ENCODE peak calls at places on chromosomes 7 and 10, in eight cellular contexts. One of them, this sample, is unnamed.

GRCh38 chr7:93442478-93443224 is 131.9 kb downstream of the CALCR start:
- DNase-seq in effector CD4-positive, alpha-beta T cell: peak; percentile 10
- DNase-seq in iris pigment epithelial cell: peak; percentile 43
- DNase-seq in ELR: peak; percentile 53
- DNase-seq in Kasumi-1: peak; percentile 60
- DNase-seq in adrenal gland: peak; percentile 16
- DNase-seq in ovary: no peak
- DNase-seq in NCI-H1105 treated with DMSO at 0.1 percent for 48 hours: peak; percentile 17
- DNase-seq in this sample: peak; percentile 6

GRCh38 chr7:155428171-155428834 is 29.6 kb upstream of the EN2 start:
- DNase-seq in ovary: no peak
- DNase-seq in adrenal gland: no peak
- DNase-seq in effector CD4-positive, alpha-beta T cell: no peak
- DNase-seq in iris pigment epithelial cell: no peak
- DNase-seq in Kasumi-1: no peak
- DNase-seq in ELR: no peak
- DNase-seq in NCI-H1105 treated with DMSO at 0.1 percent for 48 hours: no peak
- DNase-seq in this sample: no peak

GRCh38 chr10:102419561-102420442 is 834 bp upstream of the FBXL15 start:
- DNase-seq in iris pigment epithelial cell: no peak
- DNase-seq in effector CD4-positive, alpha-beta T cell: peak; percentile 65
- DNase-seq in NCI-H1105 treated with DMSO at 0.1 percent for 48 hours: peak; percentile 57
- DNase-seq in ELR: peak; percentile 42
- DNase-seq in adrenal gland: peak; percentile 72
- DNase-seq in Kasumi-1: peak; percentile 43
- DNase-seq in ovary: peak; percentile 68
- DNase-seq in this sample: peak; percentile 53

GRCh38 chr7:142391191-142391992 is 133.5 kb upstream of the PRSS58 start:
- DNase-seq in NCI-H1105 treated with DMSO at 0.1 percent for 48 hours: no peak
- DNase-seq in adrenal gland: no peak
- DNase-seq in iris pigment epithelial cell: no peak
- DNase-seq in effector CD4-positive, alpha-beta T cell: peak; percentile 23
- DNase-seq in ELR: peak; percentile 45
- DNase-seq in Kasumi-1: peak; percentile 68
- DNase-seq in ovary: no peak
- DNase-seq in this sample: no peak

GRCh38 chr7:52355059-52355458 is 680.4 kb upstream of the POM121L12 start:
- DNase-seq in NCI-H1105 treated with DMSO at 0.1 percent for 48 hours: no peak
- DNase-seq in effector CD4-positive, alpha-beta T cell: no peak
- DNase-seq in ELR: no peak
- DNase-seq in ovary: no peak
- DNase-seq in iris pigment epithelial cell: no peak
- DNase-seq in adrenal gland: no peak
- DNase-seq in Kasumi-1: peak; percentile 30
- DNase-seq in this sample: no peak

GRCh38 chr10:59655309-59655708 is 54.3 kb downstream of the SLC16A9 start:
- DNase-seq in NCI-H1105 treated with DMSO at 0.1 percent for 48 hours: no peak
- DNase-seq in adrenal gland: no peak
- DNase-seq in ovary: no peak
- DNase-seq in iris pigment epithelial cell: peak; percentile 29
- DNase-seq in Kasumi-1: no peak
- DNase-seq in ELR: peak; percentile 1
- DNase-seq in effector CD4-positive, alpha-beta T cell: no peak
- DNase-seq in this sample: no peak

GRCh38 chr10:104123397-104123796 is 1.4 kb downstream of the SFR1 start:
- DNase-seq in Kasumi-1: peak; percentile 72
- DNase-seq in ELR: peak; percentile 55
- DNase-seq in iris pigment epithelial cell: peak; percentile 41
- DNase-seq in ovary: no peak
- DNase-seq in adrenal gland: no peak
- DNase-seq in NCI-H1105 treated with DMSO at 0.1 percent for 48 hours: peak; percentile 2
- DNase-seq in effector CD4-positive, alpha-beta T cell: no peak
- DNase-seq in this sample: no peak

GRCh38 chr7:137953043-137953691 is 48.7 kb downstream of the CREB3L2 start:
- DNase-seq in ELR: peak; percentile 83
- DNase-seq in Kasumi-1: no peak
- DNase-seq in ovary: no peak
- DNase-seq in adrenal gland: no peak
- DNase-seq in effector CD4-positive, alpha-beta T cell: no peak
- DNase-seq in NCI-H1105 treated with DMSO at 0.1 percent for 48 hours: no peak
- DNase-seq in iris pigment epithelial cell: peak; percentile 95
- DNase-seq in this sample: no peak

GRCh38 chr10:46520941-46521340 is 35.5 kb downstream of the GPRIN2 start:
- DNase-seq in adrenal gland: no peak
- DNase-seq in ELR: peak; percentile 38
- DNase-seq in Kasumi-1: no peak
- DNase-seq in ovary: no peak
- DNase-seq in effector CD4-positive, alpha-beta T cell: no peak
- DNase-seq in iris pigment epithelial cell: peak; percentile 31
- DNase-seq in NCI-H1105 treated with DMSO at 0.1 percent for 48 hours: peak; percentile 84
- DNase-seq in this sample: no peak

GRCh38 chr10:123796736-123797135 is 94.9 kb downstream of the CPXM2 start:
- DNase-seq in Kasumi-1: no peak
- DNase-seq in iris pigment epithelial cell: no peak
- DNase-seq in effector CD4-positive, alpha-beta T cell: no peak
- DNase-seq in adrenal gland: no peak
- DNase-seq in ovary: no peak
- DNase-seq in NCI-H1105 treated with DMSO at 0.1 percent for 48 hours: no peak
- DNase-seq in ELR: no peak
- DNase-seq in this sample: no peak

GRCh38 chr7:78523903-78524302 is 725.3 kb downstream of the PHTF2 start:
- DNase-seq in ELR: no peak
- DNase-seq in Kasumi-1: no peak
- DNase-seq in effector CD4-positive, alpha-beta T cell: no peak
- DNase-seq in ovary: no peak
- DNase-seq in adrenal gland: no peak
- DNase-seq in iris pigment epithelial cell: no peak
- DNase-seq in NCI-H1105 treated with DMSO at 0.1 percent for 48 hours: no peak
- DNase-seq in this sample: no peak

GRCh38 chr10:117553171-117553814 is 10.7 kb downstream of the EMX2 start:
- DNase-seq in ELR: no peak
- DNase-seq in Kasumi-1: no peak
- DNase-seq in adrenal gland: no peak
- DNase-seq in ovary: no peak
- DNase-seq in effector CD4-positive, alpha-beta T cell: no peak
- DNase-seq in NCI-H1105 treated with DMSO at 0.1 percent for 48 hours: no peak
- DNase-seq in iris pigment epithelial cell: peak; percentile 45
- DNase-seq in this sample: no peak

GRCh38 chr10:49303711-49304110 is 4.7 kb downstream of the C10orf71 start:
- DNase-seq in adrenal gland: no peak
- DNase-seq in ELR: no peak
- DNase-seq in NCI-H1105 treated with DMSO at 0.1 percent for 48 hours: no peak
- DNase-seq in iris pigment epithelial cell: no peak
- DNase-seq in ovary: no peak
- DNase-seq in Kasumi-1: no peak
- DNase-seq in effector CD4-positive, alpha-beta T cell: no peak
- DNase-seq in this sample: no peak

GRCh38 chr10:77649333-77650331 is 12.0 kb upstream of the KCNMA1 start:
- DNase-seq in ELR: no peak
- DNase-seq in iris pigment epithelial cell: no peak
- DNase-seq in Kasumi-1: no peak
- DNase-seq in adrenal gland: no peak
- DNase-seq in effector CD4-positive, alpha-beta T cell: no peak
- DNase-seq in ovary: no peak
- DNase-seq in NCI-H1105 treated with DMSO at 0.1 percent for 48 hours: no peak
- DNase-seq in this sample: no peak

GRCh38 chr10:48671914-48672595 is 12.6 kb upstream of the WDFY4 start:
- DNase-seq in Kasumi-1: no peak
- DNase-seq in effector CD4-positive, alpha-beta T cell: no peak
- DNase-seq in ELR: no peak
- DNase-seq in NCI-H1105 treated with DMSO at 0.1 percent for 48 hours: no peak
- DNase-seq in iris pigment epithelial cell: no peak
- DNase-seq in ovary: no peak
- DNase-seq in adrenal gland: no peak
- DNase-seq in this sample: no peak

GRCh38 chr7:137715546-137715945 is 131.2 kb downstream of the DGKI start:
- DNase-seq in ovary: no peak
- DNase-seq in Kasumi-1: no peak
- DNase-seq in NCI-H1105 treated with DMSO at 0.1 percent for 48 hours: no peak
- DNase-seq in ELR: no peak
- DNase-seq in adrenal gland: no peak
- DNase-seq in iris pigment epithelial cell: peak; percentile 21
- DNase-seq in effector CD4-positive, alpha-beta T cell: no peak
- DNase-seq in this sample: no peak

GRCh38 chr7:51025668-51026067 is 243.0 kb upstream of the GRB10 start:
- DNase-seq in ELR: no peak
- DNase-seq in Kasumi-1: no peak
- DNase-seq in ovary: no peak
- DNase-seq in adrenal gland: no peak
- DNase-seq in NCI-H1105 treated with DMSO at 0.1 percent for 48 hours: no peak
- DNase-seq in iris pigment epithelial cell: no peak
- DNase-seq in effector CD4-positive, alpha-beta T cell: no peak
- DNase-seq in this sample: no peak

GRCh38 chr7:30308392-30308791 is 24.0 kb downstream of the ZNRF2 start:
- DNase-seq in adrenal gland: no peak
- DNase-seq in Kasumi-1: no peak
- DNase-seq in effector CD4-positive, alpha-beta T cell: no peak
- DNase-seq in ovary: no peak
- DNase-seq in NCI-H1105 treated with DMSO at 0.1 percent for 48 hours: no peak
- DNase-seq in iris pigment epithelial cell: peak; percentile 16
- DNase-seq in ELR: peak; percentile 48
- DNase-seq in this sample: no peak

GRCh38 chr10:97463363-97464132 is 17.6 kb downstream of the ZDHHC16 start:
- DNase-seq in iris pigment epithelial cell: peak; percentile 82
- DNase-seq in NCI-H1105 treated with DMSO at 0.1 percent for 48 hours: peak; percentile 50
- DNase-seq in ovary: no peak
- DNase-seq in effector CD4-positive, alpha-beta T cell: peak; percentile 13
- DNase-seq in Kasumi-1: peak; percentile 74
- DNase-seq in adrenal gland: peak; percentile 53
- DNase-seq in ELR: peak; percentile 66
- DNase-seq in this sample: peak; percentile 35

GRCh38 chr10:117480097-117480496 is 62.4 kb upstream of the EMX2 start:
- DNase-seq in ELR: no peak
- DNase-seq in Kasumi-1: no peak
- DNase-seq in NCI-H1105 treated with DMSO at 0.1 percent for 48 hours: no peak
- DNase-seq in iris pigment epithelial cell: no peak
- DNase-seq in adrenal gland: no peak
- DNase-seq in ovary: no peak
- DNase-seq in effector CD4-positive, alpha-beta T cell: no peak
- DNase-seq in this sample: no peak

GRCh38 chr7:28919510-28919909 is 38.6 kb downstream of the TRIL start:
- DNase-seq in ovary: no peak
- DNase-seq in iris pigment epithelial cell: peak; percentile 31
- DNase-seq in effector CD4-positive, alpha-beta T cell: no peak
- DNase-seq in NCI-H1105 treated with DMSO at 0.1 percent for 48 hours: no peak
- DNase-seq in Kasumi-1: no peak
- DNase-seq in ELR: no peak
- DNase-seq in adrenal gland: no peak
- DNase-seq in this sample: no peak

GRCh38 chr10:12628964-12629766 is 279.8 kb downstream of the CAMK1D start:
- DNase-seq in Kasumi-1: no peak
- DNase-seq in effector CD4-positive, alpha-beta T cell: no peak
- DNase-seq in ovary: no peak
- DNase-seq in ELR: no peak
- DNase-seq in NCI-H1105 treated with DMSO at 0.1 percent for 48 hours: peak; percentile 38
- DNase-seq in iris pigment epithelial cell: no peak
- DNase-seq in adrenal gland: no peak
- DNase-seq in this sample: no peak

GRCh38 chr10:57962839-57963238 is 304.9 kb downstream of the IPMK start:
- DNase-seq in ELR: no peak
- DNase-seq in effector CD4-positive, alpha-beta T cell: no peak
- DNase-seq in adrenal gland: no peak
- DNase-seq in ovary: no peak
- DNase-seq in Kasumi-1: no peak
- DNase-seq in iris pigment epithelial cell: no peak
- DNase-seq in NCI-H1105 treated with DMSO at 0.1 percent for 48 hours: no peak
- DNase-seq in this sample: no peak

GRCh38 chr10:13868528-13869294 is 281.9 kb downstream of the PRPF18 start:
- DNase-seq in effector CD4-positive, alpha-beta T cell: no peak
- DNase-seq in ELR: no peak
- DNase-seq in NCI-H1105 treated with DMSO at 0.1 percent for 48 hours: no peak
- DNase-seq in iris pigment epithelial cell: no peak
- DNase-seq in adrenal gland: no peak
- DNase-seq in ovary: no peak
- DNase-seq in Kasumi-1: no peak
- DNase-seq in this sample: no peak

GRCh38 chr7:80225361-80225760 is 90.7 kb downstream of the GNAI1 start:
- DNase-seq in Kasumi-1: no peak
- DNase-seq in ovary: no peak
- DNase-seq in effector CD4-positive, alpha-beta T cell: no peak
- DNase-seq in adrenal gland: no peak
- DNase-seq in ELR: no peak
- DNase-seq in NCI-H1105 treated with DMSO at 0.1 percent for 48 hours: no peak
- DNase-seq in iris pigment epithelial cell: no peak
- DNase-seq in this sample: no peak

GRCh38 chr10:91162050-91162494 is 58.4 kb upstream of the PCGF5 start:
- DNase-seq in iris pigment epithelial cell: peak; percentile 41
- DNase-seq in adrenal gland: peak; percentile 62
- DNase-seq in Kasumi-1: no peak
- DNase-seq in effector CD4-positive, alpha-beta T cell: no peak
- DNase-seq in ovary: peak; percentile 45
- DNase-seq in ELR: peak; percentile 80
- DNase-seq in NCI-H1105 treated with DMSO at 0.1 percent for 48 hours: no peak
- DNase-seq in this sample: no peak

GRCh38 chr10:80540136-80540535 is 2.4 kb downstream of the SH2D4B start:
- DNase-seq in ELR: no peak
- DNase-seq in ovary: no peak
- DNase-seq in iris pigment epithelial cell: no peak
- DNase-seq in NCI-H1105 treated with DMSO at 0.1 percent for 48 hours: no peak
- DNase-seq in effector CD4-positive, alpha-beta T cell: no peak
- DNase-seq in Kasumi-1: no peak
- DNase-seq in adrenal gland: no peak
- DNase-seq in this sample: no peak

GRCh38 chr7:107920048-107920772 is 29.2 kb downstream of the DLD start:
- DNase-seq in effector CD4-positive, alpha-beta T cell: no peak
- DNase-seq in ovary: no peak
- DNase-seq in NCI-H1105 treated with DMSO at 0.1 percent for 48 hours: peak; percentile 65
- DNase-seq in iris pigment epithelial cell: peak; percentile 33
- DNase-seq in ELR: no peak
- DNase-seq in Kasumi-1: peak; percentile 17
- DNase-seq in adrenal gland: no peak
- DNase-seq in this sample: no peak

GRCh38 chr10:6202684-6203330 is at the start of gene PFKFB3:
- DNase-seq in ovary: peak; percentile 97
- DNase-seq in iris pigment epithelial cell: peak; percentile 93
- DNase-seq in adrenal gland: peak; percentile 96
- DNase-seq in effector CD4-positive, alpha-beta T cell: peak; percentile 82
- DNase-seq in NCI-H1105 treated with DMSO at 0.1 percent for 48 hours: peak; percentile 35
- DNase-seq in ELR: peak; percentile 97
- DNase-seq in Kasumi-1: peak; percentile 90
- DNase-seq in this sample: peak; percentile 88

GRCh38 chr7:130971297-130971696 is 237.3 kb upstream of the KLF14 start:
- DNase-seq in iris pigment epithelial cell: no peak
- DNase-seq in ELR: peak; percentile 52
- DNase-seq in ovary: no peak
- DNase-seq in effector CD4-positive, alpha-beta T cell: no peak
- DNase-seq in NCI-H1105 treated with DMSO at 0.1 percent for 48 hours: no peak
- DNase-seq in Kasumi-1: no peak
- DNase-seq in adrenal gland: no peak
- DNase-seq in this sample: no peak

GRCh38 chr10:59181668-59182067 is 5.2 kb downstream of the PHYHIPL start:
- DNase-seq in ovary: no peak
- DNase-seq in effector CD4-positive, alpha-beta T cell: no peak
- DNase-seq in ELR: peak; percentile 61
- DNase-seq in iris pigment epithelial cell: peak; percentile 66
- DNase-seq in adrenal gland: no peak
- DNase-seq in Kasumi-1: peak; percentile 92
- DNase-seq in NCI-H1105 treated with DMSO at 0.1 percent for 48 hours: peak; percentile 32
- DNase-seq in this sample: no peak

GRCh38 chr10:69802424-69803161 is 887 bp downstream of the COL13A1 start:
- DNase-seq in iris pigment epithelial cell: peak; percentile 73
- DNase-seq in effector CD4-positive, alpha-beta T cell: no peak
- DNase-seq in adrenal gland: no peak
- DNase-seq in NCI-H1105 treated with DMSO at 0.1 percent for 48 hours: no peak
- DNase-seq in Kasumi-1: peak; percentile 7
- DNase-seq in ELR: peak; percentile 68
- DNase-seq in ovary: no peak
- DNase-seq in this sample: no peak

GRCh38 chr10:116753759-116754158 is 11.4 kb upstream of the HSPA12A start:
- DNase-seq in adrenal gland: peak; percentile 55
- DNase-seq in ovary: no peak
- DNase-seq in ELR: no peak
- DNase-seq in NCI-H1105 treated with DMSO at 0.1 percent for 48 hours: peak; percentile 84
- DNase-seq in effector CD4-positive, alpha-beta T cell: no peak
- DNase-seq in iris pigment epithelial cell: no peak
- DNase-seq in Kasumi-1: no peak
- DNase-seq in this sample: no peak

GRCh38 chr10:116147162-116147906 is 125.7 kb downstream of the GFRA1 start:
- DNase-seq in effector CD4-positive, alpha-beta T cell: no peak
- DNase-seq in NCI-H1105 treated with DMSO at 0.1 percent for 48 hours: no peak
- DNase-seq in iris pigment epithelial cell: no peak
- DNase-seq in ovary: no peak
- DNase-seq in Kasumi-1: no peak
- DNase-seq in adrenal gland: no peak
- DNase-seq in ELR: no peak
- DNase-seq in this sample: no peak

This sample was measured in T-helper 1 cell.